ENCODE peak calls at places on chromosomes 2 and 18, in ten cellular contexts. Q, F, W, Z, B, S, J, X, R and P are unnamed samples.
A peak's percentile ranks its signal among the peaks of the same experiment; 100 is the strongest.

GRCh38 chr18:49572935-49573334 is 11.1 kb downstream of the LIPG start:
- DNase-seq in Z (no peak), R (no peak), F (no peak), X (no peak), W (no peak), Q (no peak), B (no peak), J (no peak), S (no peak), P (no peak)

GRCh38 chr2:122136071-122136470 is 380.6 kb downstream of the TSN start:
- DNase-seq in W (no peak), X (no peak), R (peak; percentile 21), J (no peak), B (no peak), Z (no peak), F (no peak), S (peak; percentile 4), Q (no peak), P (no peak)

GRCh38 chr18:45291616-45292612 is 323.4 kb upstream of the SLC14A2 start:
- DNase-seq in J (no peak), Q (no peak), X (no peak), Z (no peak), R (no peak), S (peak; percentile 18), W (peak; percentile 51), F (no peak), B (no peak), P (peak; percentile 39)

GRCh38 chr2:85288244-85288725 is 39.5 kb downstream of the TGOLN2 start:
- DNase-seq in Z (no peak), B (no peak), S (peak; percentile 99), X (no peak), J (peak; percentile 79), Q (no peak), F (no peak), W (peak; percentile 70), R (peak; percentile 78), P (no peak)

GRCh38 chr2:168183308-168183997 is 63.9 kb downstream of the STK39 start:
- DNase-seq in Z (no peak), W (no peak), X (no peak), R (no peak), B (no peak), J (no peak), F (peak; percentile 70), S (no peak), Q (no peak), P (no peak)

GRCh38 chr2:25664531-25665307 is 8.7 kb downstream of the DTNB start:
- DNase-seq in F (peak; percentile 70), R (peak; percentile 74), X (peak; percentile 69), Z (peak; percentile 78), Q (peak; percentile 71), S (peak; percentile 73), B (no peak), W (peak; percentile 80), J (no peak), P (no peak)

GRCh38 chr2:147425437-147426038 is 419.3 kb upstream of the ACVR2A start:
- DNase-seq in J (no peak), S (no peak), F (no peak), Q (no peak), R (no peak), B (no peak), X (no peak), Z (no peak), W (peak; percentile 45), P (no peak)

GRCh38 chr2:233075966-233076339 is 15.8 kb downstream of the INPP5D start:
- DNase-seq in W (no peak), J (no peak), Z (no peak), X (no peak), F (no peak), B (peak; percentile 54), Q (no peak), R (no peak), S (no peak), P (no peak)

GRCh38 chr18:36811430-36811829 is 17.4 kb downstream of the TPGS2 start:
- DNase-seq in B (no peak), X (no peak), J (no peak), W (no peak), S (no peak), Q (no peak), Z (no peak), R (peak; percentile 35), F (no peak), P (no peak)
- H3K36me3 ChIP-seq in B (peaks cover 21% of the 10 kb centered on the region), X (peaks cover 13% of the 10 kb centered on the region), J (peaks cover 7% of the 10 kb centered on the region), W (no peaks in the 10 kb centered on the region), S (peaks cover 12% of the 10 kb centered on the region), Q (peaks cover 15% of the 10 kb centered on the region), Z (no peaks in the 10 kb centered on the region), R (peaks cover 16% of the 10 kb centered on the region), F (peaks cover 9% of the 10 kb centered on the region), P (peaks cover 4% of the 10 kb centered on the region)

DNA sequence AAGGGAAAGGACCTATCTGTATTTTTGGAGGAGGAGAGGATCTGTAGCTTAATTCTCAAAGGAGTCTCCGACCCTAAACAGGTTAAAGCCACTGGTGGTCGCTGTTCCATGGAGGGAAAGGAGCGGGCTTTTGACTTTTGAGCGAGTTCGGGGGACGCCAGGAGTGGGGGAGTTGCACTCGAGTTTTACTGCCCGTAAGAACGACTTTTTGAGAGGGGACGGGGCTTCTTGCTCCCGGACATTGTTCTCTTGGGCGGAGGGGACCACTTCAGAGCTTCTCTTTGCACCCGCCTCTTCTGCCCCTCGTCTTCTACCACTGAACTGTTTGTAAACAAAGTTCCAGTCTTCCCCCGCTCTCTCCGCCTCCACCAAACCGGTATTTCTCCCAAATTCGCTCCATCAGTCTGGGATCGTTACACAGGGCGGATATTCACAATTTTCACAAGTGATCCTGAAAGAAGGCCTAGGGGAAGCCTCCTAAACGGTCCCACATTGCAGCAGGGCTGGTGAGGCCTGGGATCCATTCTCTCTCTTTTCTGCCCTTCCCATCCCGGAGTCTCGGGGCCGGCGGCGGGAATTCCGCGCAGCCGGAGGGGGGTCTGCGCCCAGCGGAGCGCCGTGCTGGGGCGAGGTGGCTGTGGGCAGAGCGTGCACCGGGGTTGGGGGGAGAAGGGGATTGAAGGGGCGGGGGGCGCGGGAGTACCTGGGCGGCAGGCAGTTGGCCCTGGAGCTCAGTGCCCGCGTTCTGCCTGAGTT is 6.6 kb downstream of the DLX2 start:
- DNase-seq in B (no peak), Q (no peak), X (no peak), W (no peak), R (no peak), S (no peak), J (no peak), F (no peak), Z (no peak), P (no peak)
- TF ChIP-seq CTCF in B (no peak), Q (no peak), X (no peak), W (peak; percentile 31), R (no peak), S (peak; percentile 25), J (no peak), F (no peak), Z (no peak), P (peak; percentile 30)

DNA sequence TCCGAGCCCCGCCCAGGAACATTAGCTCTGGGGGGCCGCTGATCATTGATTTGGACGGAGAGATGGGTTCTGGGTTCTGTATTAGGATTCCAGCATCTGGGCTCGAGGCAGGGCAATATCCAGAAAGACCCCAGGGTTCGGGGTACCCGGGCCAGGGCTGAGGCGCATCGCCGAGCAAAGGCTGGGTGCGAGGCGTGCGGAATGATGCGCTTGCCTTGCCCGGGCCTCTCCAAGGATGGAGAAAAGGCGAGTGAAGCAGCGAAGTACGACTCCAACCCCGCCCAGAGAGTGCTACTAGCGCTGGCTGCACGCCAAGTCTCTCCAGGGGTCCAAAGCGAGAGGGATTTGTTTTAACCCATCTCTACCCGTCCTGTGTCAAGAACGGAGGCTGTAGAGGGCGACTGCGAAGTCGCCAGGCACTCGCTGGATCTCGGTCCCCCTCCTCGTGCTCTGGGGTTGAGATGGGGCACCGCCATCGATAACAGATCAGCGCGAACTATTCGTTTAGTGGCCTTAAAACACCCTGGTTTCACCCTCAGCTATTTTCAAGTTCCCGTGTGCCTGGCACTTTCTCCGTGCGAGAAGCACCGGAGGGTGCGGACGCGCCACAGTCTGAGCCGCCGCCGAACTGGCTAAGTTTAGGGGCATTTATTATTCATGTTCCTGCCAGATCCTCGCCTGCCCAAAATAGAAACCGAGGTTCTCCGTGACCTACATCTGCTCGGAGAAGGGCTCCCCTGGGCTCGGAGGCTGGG is 1.9 kb downstream of the ADCYAP1 start:
- DNase-seq in Z (no peak), W (peak; percentile 41), F (no peak), S (no peak), Q (no peak), B (no peak), J (no peak), R (no peak), X (no peak), P (no peak)
- H3K4me3 ChIP-seq in Z (no peak overlapping the region), W (peak overlapping the region; percentile 42), F (no peak overlapping the region), S (no peak overlapping the region), Q (peak overlapping the region; percentile 46), B (peak overlapping the region; percentile 51), J (no peak overlapping the region), R (no peak overlapping the region), X (no peak overlapping the region), P (no peak overlapping the region)

GRCh38 chr2:190862067-190862466 is 18.6 kb upstream of the GLS start:
- DNase-seq in Z (no peak), X (no peak), R (no peak), J (no peak), Q (no peak), S (no peak), B (no peak), F (no peak), W (no peak), P (no peak)

GRCh38 chr2:190863946-190864345 is 16.7 kb upstream of the GLS start:
- DNase-seq in Z (no peak), Q (no peak), F (no peak), J (no peak), B (no peak), X (no peak), R (no peak), S (no peak), W (peak; percentile 60), P (no peak)

GRCh38 chr2:190864375-190864774 is 16.2 kb upstream of the GLS start:
- DNase-seq in F (no peak), W (no peak), X (no peak), S (no peak), Z (no peak), Q (no peak), R (peak; percentile 66), J (no peak), B (no peak), P (no peak)

GRCh38 chr2:190860985-190861721 is 19.5 kb upstream of the GLS start:
- DNase-seq in R (peak; percentile 73), Q (no peak), Z (no peak), S (no peak), F (no peak), B (no peak), X (no peak), W (no peak), J (no peak), P (no peak)

DNA sequence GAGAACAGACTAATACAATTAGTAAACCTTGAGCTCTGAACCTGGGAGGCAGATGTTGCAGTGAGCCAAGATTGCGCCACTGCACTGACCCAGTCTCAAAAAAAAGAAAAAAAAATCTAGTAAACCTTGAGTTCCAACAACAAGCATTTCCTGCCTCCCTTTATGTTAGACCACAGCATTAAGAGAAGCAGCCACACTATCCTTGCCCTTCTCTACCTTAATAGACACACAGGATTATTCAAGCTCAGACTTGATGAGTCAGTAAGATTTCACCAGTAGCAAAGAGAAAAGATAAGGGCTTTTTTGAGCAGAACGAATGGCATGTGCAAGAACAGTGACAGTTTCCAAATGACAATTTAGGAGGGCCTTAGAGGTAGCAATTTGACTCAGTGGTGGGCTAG is 18.0 kb upstream of the GLS start:
- DNase-seq in R (peak; percentile 57), Z (no peak), F (no peak), S (peak; percentile 80), X (no peak), Q (no peak), B (no peak), W (no peak), J (no peak), P (no peak)
- H3K36me3 ChIP-seq in R (no peaks in the 10 kb centered on the region), Z (no peaks in the 10 kb centered on the region), F (no peaks in the 10 kb centered on the region), S (no peaks in the 10 kb centered on the region), X (no peaks in the 10 kb centered on the region), Q (no peaks in the 10 kb centered on the region), B (no peaks in the 10 kb centered on the region), W (no peaks in the 10 kb centered on the region), J (no peaks in the 10 kb centered on the region), P (no peaks in the 10 kb centered on the region)

GRCh38 chr2:229825476-229825875 is 96.3 kb downstream of the TRIP12 start:
- DNase-seq in R (no peak), W (no peak), Z (no peak), Q (no peak), B (no peak), S (no peak), J (no peak), X (no peak), F (no peak), P (no peak)
- TF ChIP-seq CTCF in R (no peak), W (no peak), Z (no peak), Q (no peak), B (no peak), S (no peak), J (no peak), X (no peak), F (no peak), P (no peak)